ENCODE peak calls at places on chromosomes 16 and 17, in five cellular contexts. X is stomach, R is GM12878, M is dorsolateral prefrontal cortex, G is endodermal cell. A is an unnamed sample.

GRCh38 chr17:9661027-9661426 is 15.7 kb downstream of the USP43 start:
- DNase-seq in M (no peak), G (no peak), X (no peak), R (no peak), A (no peak)

GRCh38 chr17:27980035-27980434 is 62.4 kb upstream of the NLK start:
- DNase-seq in R (no peak), M (no peak), G (no peak), X (no peak), A (no peak)

GRCh38 chr17:55845385-55845784 is 94.5 kb downstream of the PCTP start:
- DNase-seq in X (peak), G (peak), M (no peak), R (no peak), A (no peak)

GRCh38 chr16:19330801-19331484 is 45.4 kb downstream of the CLEC19A start:
- DNase-seq in G (no peak), X (peak), M (no peak), R (no peak), A (no peak)

GRCh38 chr16:87074635-87075318 is 242.4 kb downstream of the C16orf95 start:
- DNase-seq in M (no peak), X (no peak), G (peak), R (peak), A (no peak)

GRCh38 chr16:29877266-29877961 is 14.4 kb upstream of the CDIPT start:
- DNase-seq in R (peak), M (no peak), X (no peak), G (peak), A (peak)

GRCh38 chr17:57927048-57927723 is 28.0 kb downstream of the CUEDC1 start:
- DNase-seq in R (no peak), M (peak), X (peak), G (peak), A (no peak)

GRCh38 chr16:19817875-19818274 is 66.8 kb downstream of the GPRC5B start:
- DNase-seq in R (no peak), G (no peak), M (no peak), X (no peak), A (no peak)

GRCh38 chr17:54899721-54900456 is 763 bp upstream of the TOM1L1 start:
- DNase-seq in M (no peak), R (no peak), G (peak), X (no peak), A (no peak)

GRCh38 chr16:74279266-74279665 is 17.3 kb upstream of the PSMD7 start:
- DNase-seq in M (no peak), G (no peak), X (no peak), R (no peak), A (no peak)

GRCh38 chr16:17468611-17469010 is 2.1 kb downstream of the XYLT1 start:
- DNase-seq in M (no peak), X (no peak), G (no peak), R (no peak), A (no peak)

GRCh38 chr16:17469011-17469741 is 1.6 kb downstream of the XYLT1 start:
- DNase-seq in R (no peak), X (no peak), M (no peak), G (peak), A (no peak)

GRCh38 chr16:17470871-17471744 is at the start of gene XYLT1:
- DNase-seq in R (no peak), M (no peak), G (peak), X (peak), A (peak)

GRCh38 chr16:17470002-17470870 is 524 bp downstream of the XYLT1 start:
- DNase-seq in G (peak), X (no peak), R (no peak), M (no peak), A (no peak)

DNA sequence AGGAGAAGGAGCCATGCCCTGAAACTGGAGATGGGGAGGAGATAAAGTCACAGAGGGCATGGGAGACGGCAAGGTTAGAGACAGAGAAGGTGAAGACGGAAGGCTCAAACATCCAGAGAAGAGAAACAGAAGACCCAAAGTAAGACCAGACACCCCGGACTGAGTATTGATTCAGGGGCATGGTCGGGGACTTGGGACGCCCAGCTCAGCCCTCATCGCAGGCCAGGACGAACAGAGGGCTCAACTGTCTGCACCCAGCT is 1.1 kb downstream of the XYLT1 start:
- DNase-seq in G (peak), M (no peak), R (no peak), X (no peak), A (no peak)
- H3K4me3 ChIP-seq in G (peak), M (peak), R (peak), X (peak), A (peak)

GRCh38 chr17:48558731-48559608 is 14.1 kb upstream of the HOXB2 start:
- DNase-seq in R (no peak), G (no peak), X (no peak), M (no peak), A (no peak)

GRCh38 chr17:48555616-48556533 is 11.0 kb upstream of the HOXB2 start:
- DNase-seq in M (no peak), R (no peak), X (no peak), G (peak), A (no peak)

GRCh38 chr17:48559609-48560451 is 14.9 kb upstream of the HOXB2 start:
- DNase-seq in R (no peak), G (peak), X (no peak), M (no peak), A (no peak)

GRCh38 chr17:48556534-48557401 is 11.9 kb upstream of the HOXB2 start:
- DNase-seq in G (no peak), R (no peak), M (no peak), X (no peak), A (no peak)

DNA sequence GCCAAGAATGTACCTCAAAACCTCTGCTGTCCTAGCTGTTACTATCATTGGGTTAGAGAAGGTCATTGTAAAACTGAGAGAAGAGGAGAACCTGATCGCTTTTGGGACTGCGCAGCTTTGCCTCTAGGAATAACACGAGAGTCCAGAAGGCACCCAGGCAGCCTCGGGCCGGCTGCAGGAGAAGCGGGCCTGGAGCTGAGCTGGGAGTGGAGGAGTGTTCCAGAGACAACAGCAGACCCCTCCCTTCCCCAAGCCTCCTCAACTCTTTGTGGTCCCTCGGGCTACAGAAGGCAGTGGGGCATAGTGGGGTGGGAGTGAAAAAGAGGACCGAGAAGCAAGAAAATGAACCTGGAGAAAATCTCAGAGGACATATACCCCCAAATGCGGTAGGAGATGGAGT is 13.1 kb upstream of the HOXB2 start:
- DNase-seq in M (no peak), R (no peak), G (no peak), X (no peak), A (no peak)
- H3K4me3 ChIP-seq in M (no peak), R (no peak), G (no peak), X (no peak), A (no peak)

GRCh38 chr16:57192146-57192545 is 6.0 kb downstream of the RSPRY1 start:
- DNase-seq in X (no peak), G (no peak), M (no peak), R (no peak), A (no peak)
- H3K4me3 ChIP-seq in X (no peak), G (no peak), M (no peak), R (no peak), A (no peak)

GRCh38 chr17:4899341-4900230 is at the start of gene C17orf107:
- DNase-seq in X (peak), G (peak), R (no peak), M (peak), A (peak)
- H3K4me3 ChIP-seq in X (peak), G (no peak), R (peak), M (peak), A (peak)

GRCh38 chr17:35245196-35245486 is 2.3 kb downstream of the SLFN5 start:
- DNase-seq in G (no peak), M (no peak), X (no peak), R (no peak), A (no peak)
- H3K4me3 ChIP-seq in G (peak), M (no peak), X (peak), R (no peak), A (peak)

GRCh38 chr16:13994239-13995106 is 74.5 kb downstream of the ERCC4 start:
- DNase-seq in G (no peak), M (no peak), X (no peak), R (no peak), A (no peak)
- H3K4me3 ChIP-seq in G (no peak), M (no peak), X (no peak), R (no peak), A (no peak)

A was measured in effector memory CD4-positive, alpha-beta T cell.